ENCODE peak calls at places on chromosomes 1 and 21, in eight cellular contexts. C, B, E, P, K, H, Z and X are unnamed samples.

GRCh38 chr21:42623684-42624083 is 29.7 kb upstream of the PDE9A start:
- DNase-seq in K (no peak), B (no peak), Z (no peak), P (no peak), C (no peak), H (no peak), E (no peak), X (no peak)

GRCh38 chr1:5297199-5297877 is 642.9 kb downstream of the AJAP1 start:
- DNase-seq in B (no peak), Z (no peak), H (no peak), E (no peak), P (no peak), C (no peak), K (no peak), X (no peak)

GRCh38 chr1:9759939-9760338 is 63.8 kb downstream of the CLSTN1 start:
- DNase-seq in E (no peak), Z (no peak), C (no peak), B (no peak), H (no peak), K (no peak), P (no peak), X (no peak)

GRCh38 chr1:205585835-205586785 is 45.7 kb downstream of the ELK4 start:
- DNase-seq in K (no peak), E (no peak), P (no peak), B (no peak), Z (no peak), C (no peak), H (no peak), X (no peak)

GRCh38 chr1:223345720-223346119 is 18.3 kb downstream of the SUSD4 start:
- DNase-seq in E (no peak), K (no peak), Z (no peak), H (no peak), B (no peak), P (no peak), C (no peak), X (no peak)

GRCh38 chr1:116203936-116204335 is 92.7 kb downstream of the MAB21L3 start:
- DNase-seq in H (no peak), B (no peak), E (no peak), C (no peak), Z (no peak), K (no peak), P (no peak), X (no peak)

GRCh38 chr1:193589597-193590040 is 403.2 kb upstream of the B3GALT2 start:
- DNase-seq in P (no peak), E (peak; percentile 32), K (no peak), H (no peak), C (no peak), B (no peak), Z (peak; percentile 77), X (no peak)

GRCh38 chr21:17467829-17468228 is 45.0 kb upstream of the CXADR start:
- DNase-seq in K (no peak), C (no peak), B (no peak), H (no peak), Z (no peak), P (no peak), E (no peak), X (no peak)

GRCh38 chr1:13228343-13228781 is 2.4 kb upstream of the PRAMEF18 start:
- DNase-seq in K (no peak), H (no peak), E (no peak), B (no peak), Z (no peak), C (no peak), P (no peak), X (peak; percentile 15)

GRCh38 chr21:25862596-25862995 is 127.8 kb downstream of the GABPA start:
- DNase-seq in B (no peak), C (peak; percentile 14), H (peak; percentile 29), P (no peak), K (no peak), Z (no peak), E (peak; percentile 30), X (no peak)